ENCODE peak calls at places on chromosomes 5 and 9, in five cellular contexts. One of them, this sample, is unnamed.

GRCh38 chr5:14880688-14881087 is 9.1 kb upstream of the ANKH start:
- DNase-seq in activated CD4-positive, alpha-beta T cell treated with anti-CD3 and anti-CD28 coated beads, Interleukin-2, amount 10 ng/mL, durations not matched to agents 7 days and 5 days: no peak
- DNase-seq in AG10803: no peak
- DNase-seq in type B pancreatic cell: no peak
- DNase-seq in stimulated activated effector memory CD8-positive, alpha-beta T cell treated with anti-CD3 and anti-CD28 coated beads, Interleukin-12 subunit alpha, Interleukin-12 subunit beta, amount 100 ng/mL, for 72 hours: no peak
- DNase-seq in this sample: no peak

GRCh38 chr5:38285226-38285625 is 26.9 kb downstream of the EGFLAM start:
- DNase-seq in activated CD4-positive, alpha-beta T cell treated with anti-CD3 and anti-CD28 coated beads, Interleukin-2, amount 10 ng/mL, durations not matched to agents 7 days and 5 days: no peak
- DNase-seq in AG10803: no peak
- DNase-seq in type B pancreatic cell: no peak
- DNase-seq in stimulated activated effector memory CD8-positive, alpha-beta T cell treated with anti-CD3 and anti-CD28 coated beads, Interleukin-12 subunit alpha, Interleukin-12 subunit beta, amount 100 ng/mL, for 72 hours: no peak
- DNase-seq in this sample: no peak

GRCh38 chr5:132466453-132467291 is 23.9 kb downstream of the IRF1 start:
- DNase-seq in activated CD4-positive, alpha-beta T cell treated with anti-CD3 and anti-CD28 coated beads, Interleukin-2, amount 10 ng/mL, durations not matched to agents 7 days and 5 days: peak; percentile 83
- DNase-seq in AG10803: peak; percentile 76
- DNase-seq in type B pancreatic cell: no peak
- DNase-seq in stimulated activated effector memory CD8-positive, alpha-beta T cell treated with anti-CD3 and anti-CD28 coated beads, Interleukin-12 subunit alpha, Interleukin-12 subunit beta, amount 100 ng/mL, for 72 hours: peak; percentile 90
- DNase-seq in this sample: no peak

GRCh38 chr9:99030082-99030481 is 74.8 kb upstream of the TGFBR1 start:
- DNase-seq in activated CD4-positive, alpha-beta T cell treated with anti-CD3 and anti-CD28 coated beads, Interleukin-2, amount 10 ng/mL, durations not matched to agents 7 days and 5 days: no peak
- DNase-seq in AG10803: peak; percentile 99
- DNase-seq in type B pancreatic cell: no peak
- DNase-seq in stimulated activated effector memory CD8-positive, alpha-beta T cell treated with anti-CD3 and anti-CD28 coated beads, Interleukin-12 subunit alpha, Interleukin-12 subunit beta, amount 100 ng/mL, for 72 hours: no peak
- DNase-seq in this sample: no peak

GRCh38 chr5:79225026-79225425 is 10.9 kb upstream of the JMY start:
- DNase-seq in activated CD4-positive, alpha-beta T cell treated with anti-CD3 and anti-CD28 coated beads, Interleukin-2, amount 10 ng/mL, durations not matched to agents 7 days and 5 days: no peak
- DNase-seq in AG10803: peak; percentile 65
- DNase-seq in type B pancreatic cell: no peak
- DNase-seq in stimulated activated effector memory CD8-positive, alpha-beta T cell treated with anti-CD3 and anti-CD28 coated beads, Interleukin-12 subunit alpha, Interleukin-12 subunit beta, amount 100 ng/mL, for 72 hours: no peak
- DNase-seq in this sample: no peak

GRCh38 chr9:130215341-130216119 is 43.3 kb downstream of the NCS1 start:
- DNase-seq in activated CD4-positive, alpha-beta T cell treated with anti-CD3 and anti-CD28 coated beads, Interleukin-2, amount 10 ng/mL, durations not matched to agents 7 days and 5 days: no peak
- DNase-seq in AG10803: peak; percentile 53
- DNase-seq in type B pancreatic cell: no peak
- DNase-seq in stimulated activated effector memory CD8-positive, alpha-beta T cell treated with anti-CD3 and anti-CD28 coated beads, Interleukin-12 subunit alpha, Interleukin-12 subunit beta, amount 100 ng/mL, for 72 hours: no peak
- DNase-seq in this sample: no peak

GRCh38 chr9:130870491-130871381 is 25.9 kb downstream of the QRFP start:
- DNase-seq in activated CD4-positive, alpha-beta T cell treated with anti-CD3 and anti-CD28 coated beads, Interleukin-2, amount 10 ng/mL, durations not matched to agents 7 days and 5 days: no peak
- DNase-seq in AG10803: no peak
- DNase-seq in type B pancreatic cell: no peak
- DNase-seq in stimulated activated effector memory CD8-positive, alpha-beta T cell treated with anti-CD3 and anti-CD28 coated beads, Interleukin-12 subunit alpha, Interleukin-12 subunit beta, amount 100 ng/mL, for 72 hours: no peak
- DNase-seq in this sample: no peak

GRCh38 chr9:135068776-135069415 is 18.6 kb upstream of the OLFM1 start:
- DNase-seq in activated CD4-positive, alpha-beta T cell treated with anti-CD3 and anti-CD28 coated beads, Interleukin-2, amount 10 ng/mL, durations not matched to agents 7 days and 5 days: no peak
- DNase-seq in AG10803: no peak
- DNase-seq in type B pancreatic cell: no peak
- DNase-seq in stimulated activated effector memory CD8-positive, alpha-beta T cell treated with anti-CD3 and anti-CD28 coated beads, Interleukin-12 subunit alpha, Interleukin-12 subunit beta, amount 100 ng/mL, for 72 hours: no peak
- DNase-seq in this sample: no peak

GRCh38 chr5:98769006-98769255 is 4.5 kb upstream of the RGMB start:
- DNase-seq in activated CD4-positive, alpha-beta T cell treated with anti-CD3 and anti-CD28 coated beads, Interleukin-2, amount 10 ng/mL, durations not matched to agents 7 days and 5 days: peak; percentile 18
- DNase-seq in AG10803: no peak
- DNase-seq in type B pancreatic cell: peak; percentile 80
- DNase-seq in stimulated activated effector memory CD8-positive, alpha-beta T cell treated with anti-CD3 and anti-CD28 coated beads, Interleukin-12 subunit alpha, Interleukin-12 subunit beta, amount 100 ng/mL, for 72 hours: peak; percentile 62
- DNase-seq in this sample: peak; percentile 35

GRCh38 chr9:33813712-33814641 is 3.0 kb upstream of the UBE2R2 start:
- DNase-seq in activated CD4-positive, alpha-beta T cell treated with anti-CD3 and anti-CD28 coated beads, Interleukin-2, amount 10 ng/mL, durations not matched to agents 7 days and 5 days: peak; percentile 44
- DNase-seq in AG10803: peak; percentile 86
- DNase-seq in type B pancreatic cell: no peak
- DNase-seq in stimulated activated effector memory CD8-positive, alpha-beta T cell treated with anti-CD3 and anti-CD28 coated beads, Interleukin-12 subunit alpha, Interleukin-12 subunit beta, amount 100 ng/mL, for 72 hours: no peak
- DNase-seq in this sample: no peak

GRCh38 chr5:128854931-128855330 is 110.4 kb upstream of the SLC27A6 start:
- DNase-seq in activated CD4-positive, alpha-beta T cell treated with anti-CD3 and anti-CD28 coated beads, Interleukin-2, amount 10 ng/mL, durations not matched to agents 7 days and 5 days: no peak
- DNase-seq in AG10803: no peak
- DNase-seq in type B pancreatic cell: no peak
- DNase-seq in stimulated activated effector memory CD8-positive, alpha-beta T cell treated with anti-CD3 and anti-CD28 coated beads, Interleukin-12 subunit alpha, Interleukin-12 subunit beta, amount 100 ng/mL, for 72 hours: no peak
- DNase-seq in this sample: no peak

GRCh38 chr9:4922730-4923129 is 62.3 kb upstream of the JAK2 start:
- DNase-seq in activated CD4-positive, alpha-beta T cell treated with anti-CD3 and anti-CD28 coated beads, Interleukin-2, amount 10 ng/mL, durations not matched to agents 7 days and 5 days: no peak
- DNase-seq in AG10803: no peak
- DNase-seq in type B pancreatic cell: no peak
- DNase-seq in stimulated activated effector memory CD8-positive, alpha-beta T cell treated with anti-CD3 and anti-CD28 coated beads, Interleukin-12 subunit alpha, Interleukin-12 subunit beta, amount 100 ng/mL, for 72 hours: no peak
- DNase-seq in this sample: no peak

GRCh38 chr5:171509467-171509866 is 90.0 kb downstream of the FGF18 start:
- DNase-seq in activated CD4-positive, alpha-beta T cell treated with anti-CD3 and anti-CD28 coated beads, Interleukin-2, amount 10 ng/mL, durations not matched to agents 7 days and 5 days: no peak
- DNase-seq in AG10803: no peak
- DNase-seq in type B pancreatic cell: no peak
- DNase-seq in stimulated activated effector memory CD8-positive, alpha-beta T cell treated with anti-CD3 and anti-CD28 coated beads, Interleukin-12 subunit alpha, Interleukin-12 subunit beta, amount 100 ng/mL, for 72 hours: no peak
- DNase-seq in this sample: no peak

GRCh38 chr9:78507008-78507407 is 210.1 kb downstream of the PSAT1 start:
- DNase-seq in activated CD4-positive, alpha-beta T cell treated with anti-CD3 and anti-CD28 coated beads, Interleukin-2, amount 10 ng/mL, durations not matched to agents 7 days and 5 days: no peak
- DNase-seq in AG10803: no peak
- DNase-seq in type B pancreatic cell: no peak
- DNase-seq in stimulated activated effector memory CD8-positive, alpha-beta T cell treated with anti-CD3 and anti-CD28 coated beads, Interleukin-12 subunit alpha, Interleukin-12 subunit beta, amount 100 ng/mL, for 72 hours: no peak
- DNase-seq in this sample: no peak

GRCh38 chr5:54645888-54646284 is 128.3 kb downstream of the SNX18 start:
- DNase-seq in activated CD4-positive, alpha-beta T cell treated with anti-CD3 and anti-CD28 coated beads, Interleukin-2, amount 10 ng/mL, durations not matched to agents 7 days and 5 days: no peak
- DNase-seq in AG10803: peak; percentile 58
- DNase-seq in type B pancreatic cell: no peak
- DNase-seq in stimulated activated effector memory CD8-positive, alpha-beta T cell treated with anti-CD3 and anti-CD28 coated beads, Interleukin-12 subunit alpha, Interleukin-12 subunit beta, amount 100 ng/mL, for 72 hours: no peak
- DNase-seq in this sample: no peak

GRCh38 chr5:115657883-115658233 is 32.0 kb upstream of the TMED7 start:
- DNase-seq in activated CD4-positive, alpha-beta T cell treated with anti-CD3 and anti-CD28 coated beads, Interleukin-2, amount 10 ng/mL, durations not matched to agents 7 days and 5 days: no peak
- DNase-seq in AG10803: peak; percentile 83
- DNase-seq in type B pancreatic cell: no peak
- DNase-seq in stimulated activated effector memory CD8-positive, alpha-beta T cell treated with anti-CD3 and anti-CD28 coated beads, Interleukin-12 subunit alpha, Interleukin-12 subunit beta, amount 100 ng/mL, for 72 hours: no peak
- DNase-seq in this sample: no peak

GRCh38 chr5:96661101-96661840 is 905 bp upstream of the CAST start:
- DNase-seq in activated CD4-positive, alpha-beta T cell treated with anti-CD3 and anti-CD28 coated beads, Interleukin-2, amount 10 ng/mL, durations not matched to agents 7 days and 5 days: peak; percentile 57
- DNase-seq in AG10803: peak; percentile 63
- DNase-seq in type B pancreatic cell: no peak
- DNase-seq in stimulated activated effector memory CD8-positive, alpha-beta T cell treated with anti-CD3 and anti-CD28 coated beads, Interleukin-12 subunit alpha, Interleukin-12 subunit beta, amount 100 ng/mL, for 72 hours: peak; percentile 69
- DNase-seq in this sample: no peak

GRCh38 chr9:98328141-98328540 is 72.7 kb upstream of the TBC1D2 start:
- DNase-seq in activated CD4-positive, alpha-beta T cell treated with anti-CD3 and anti-CD28 coated beads, Interleukin-2, amount 10 ng/mL, durations not matched to agents 7 days and 5 days: no peak
- DNase-seq in AG10803: no peak
- DNase-seq in type B pancreatic cell: no peak
- DNase-seq in stimulated activated effector memory CD8-positive, alpha-beta T cell treated with anti-CD3 and anti-CD28 coated beads, Interleukin-12 subunit alpha, Interleukin-12 subunit beta, amount 100 ng/mL, for 72 hours: no peak
- DNase-seq in this sample: no peak

GRCh38 chr9:127634021-127634420 is 21.9 kb downstream of the STXBP1 start:
- DNase-seq in activated CD4-positive, alpha-beta T cell treated with anti-CD3 and anti-CD28 coated beads, Interleukin-2, amount 10 ng/mL, durations not matched to agents 7 days and 5 days: no peak
- DNase-seq in AG10803: no peak
- DNase-seq in type B pancreatic cell: no peak
- DNase-seq in stimulated activated effector memory CD8-positive, alpha-beta T cell treated with anti-CD3 and anti-CD28 coated beads, Interleukin-12 subunit alpha, Interleukin-12 subunit beta, amount 100 ng/mL, for 72 hours: no peak
- DNase-seq in this sample: no peak

GRCh38 chr5:128470663-128471062 is 67.4 kb downstream of the FBN2 start:
- DNase-seq in activated CD4-positive, alpha-beta T cell treated with anti-CD3 and anti-CD28 coated beads, Interleukin-2, amount 10 ng/mL, durations not matched to agents 7 days and 5 days: no peak
- DNase-seq in AG10803: no peak
- DNase-seq in type B pancreatic cell: no peak
- DNase-seq in stimulated activated effector memory CD8-positive, alpha-beta T cell treated with anti-CD3 and anti-CD28 coated beads, Interleukin-12 subunit alpha, Interleukin-12 subunit beta, amount 100 ng/mL, for 72 hours: no peak
- DNase-seq in this sample: no peak

GRCh38 chr9:37338218-37338617 is 84.3 kb upstream of the GRHPR start:
- DNase-seq in activated CD4-positive, alpha-beta T cell treated with anti-CD3 and anti-CD28 coated beads, Interleukin-2, amount 10 ng/mL, durations not matched to agents 7 days and 5 days: no peak
- DNase-seq in AG10803: no peak
- DNase-seq in type B pancreatic cell: no peak
- DNase-seq in stimulated activated effector memory CD8-positive, alpha-beta T cell treated with anti-CD3 and anti-CD28 coated beads, Interleukin-12 subunit alpha, Interleukin-12 subunit beta, amount 100 ng/mL, for 72 hours: no peak
- DNase-seq in this sample: no peak

GRCh38 chr5:154221371-154221896 is 30.9 kb downstream of the GALNT10 start:
- DNase-seq in activated CD4-positive, alpha-beta T cell treated with anti-CD3 and anti-CD28 coated beads, Interleukin-2, amount 10 ng/mL, durations not matched to agents 7 days and 5 days: peak; percentile 72
- DNase-seq in AG10803: peak; percentile 98
- DNase-seq in type B pancreatic cell: no peak
- DNase-seq in stimulated activated effector memory CD8-positive, alpha-beta T cell treated with anti-CD3 and anti-CD28 coated beads, Interleukin-12 subunit alpha, Interleukin-12 subunit beta, amount 100 ng/mL, for 72 hours: peak; percentile 70
- DNase-seq in this sample: peak; percentile 39

GRCh38 chr9:137315581-137316011 is 13.5 kb upstream of the NRARP start:
- DNase-seq in activated CD4-positive, alpha-beta T cell treated with anti-CD3 and anti-CD28 coated beads, Interleukin-2, amount 10 ng/mL, durations not matched to agents 7 days and 5 days: no peak
- DNase-seq in AG10803: no peak
- DNase-seq in type B pancreatic cell: no peak
- DNase-seq in stimulated activated effector memory CD8-positive, alpha-beta T cell treated with anti-CD3 and anti-CD28 coated beads, Interleukin-12 subunit alpha, Interleukin-12 subunit beta, amount 100 ng/mL, for 72 hours: no peak
- DNase-seq in this sample: no peak

GRCh38 chr9:136569526-136570148 is 23.8 kb upstream of the NOTCH1 start:
- DNase-seq in activated CD4-positive, alpha-beta T cell treated with anti-CD3 and anti-CD28 coated beads, Interleukin-2, amount 10 ng/mL, durations not matched to agents 7 days and 5 days: no peak
- DNase-seq in AG10803: no peak
- DNase-seq in type B pancreatic cell: no peak
- DNase-seq in stimulated activated effector memory CD8-positive, alpha-beta T cell treated with anti-CD3 and anti-CD28 coated beads, Interleukin-12 subunit alpha, Interleukin-12 subunit beta, amount 100 ng/mL, for 72 hours: no peak
- DNase-seq in this sample: no peak

GRCh38 chr5:180521101-180521500 is 26.9 kb downstream of the CNOT6 start:
- DNase-seq in activated CD4-positive, alpha-beta T cell treated with anti-CD3 and anti-CD28 coated beads, Interleukin-2, amount 10 ng/mL, durations not matched to agents 7 days and 5 days: no peak
- DNase-seq in AG10803: peak; percentile 12
- DNase-seq in type B pancreatic cell: no peak
- DNase-seq in stimulated activated effector memory CD8-positive, alpha-beta T cell treated with anti-CD3 and anti-CD28 coated beads, Interleukin-12 subunit alpha, Interleukin-12 subunit beta, amount 100 ng/mL, for 72 hours: no peak
- DNase-seq in this sample: no peak

GRCh38 chr5:172179032-172179989 is 8.7 kb downstream of the STK10 start:
- DNase-seq in activated CD4-positive, alpha-beta T cell treated with anti-CD3 and anti-CD28 coated beads, Interleukin-2, amount 10 ng/mL, durations not matched to agents 7 days and 5 days: peak; percentile 70
- DNase-seq in AG10803: no peak
- DNase-seq in type B pancreatic cell: no peak
- DNase-seq in stimulated activated effector memory CD8-positive, alpha-beta T cell treated with anti-CD3 and anti-CD28 coated beads, Interleukin-12 subunit alpha, Interleukin-12 subunit beta, amount 100 ng/mL, for 72 hours: peak; percentile 76
- DNase-seq in this sample: no peak